ENCODE peak calls at places on chromosomes 2 and 18, in six cellular contexts. I, M, E, V, Z and D are unnamed samples.

GRCh38 chr2:53970095-53970897 is 497 bp downstream of the PSME4 start:
- DNase-seq in Z (peak), M (peak), I (no peak), E (peak), V (no peak), D (no peak)

GRCh38 chr2:71844967-71845366 is 302.7 kb downstream of the CYP26B1 start:
- DNase-seq in V (no peak), E (no peak), M (no peak), Z (no peak), I (no peak), D (no peak)

GRCh38 chr18:58211510-58211909 is 167.5 kb downstream of the NEDD4L start:
- DNase-seq in V (no peak), M (no peak), Z (no peak), I (no peak), E (no peak), D (no peak)

GRCh38 chr2:45675130-45675812 is 23.8 kb downstream of the PRKCE start:
- DNase-seq in M (peak), E (no peak), Z (no peak), I (no peak), V (no peak), D (no peak)

GRCh38 chr2:3073196-3073595 is 304.4 kb downstream of the EIPR1 start:
- DNase-seq in E (no peak), I (no peak), V (no peak), Z (no peak), M (no peak), D (no peak)

GRCh38 chr2:204842731-204843490 is 297.6 kb downstream of the PARD3B start:
- DNase-seq in I (peak), Z (no peak), V (peak), E (peak), M (no peak), D (peak)

GRCh38 chr18:32771871-32772499 is 838 bp downstream of the KLHL14 start:
- DNase-seq in M (no peak), E (peak), I (no peak), Z (no peak), V (no peak), D (no peak)

GRCh38 chr2:132585982-132586608 is 83.9 kb downstream of the LYPD1 start:
- DNase-seq in I (no peak), Z (no peak), E (no peak), M (no peak), V (no peak), D (no peak)

GRCh38 chr2:200695178-200695930 is 109.5 kb downstream of the AOX1 start:
- DNase-seq in Z (no peak), V (no peak), E (no peak), I (no peak), M (no peak), D (no peak)

GRCh38 chr18:43139288-43139946 is 23.9 kb upstream of the RIT2 start:
- DNase-seq in E (no peak), I (no peak), V (no peak), Z (no peak), M (no peak), D (no peak)

GRCh38 chr18:21194871-21195771 is 46.9 kb upstream of the GREB1L start:
- DNase-seq in V (no peak), E (peak), Z (no peak), I (peak), M (no peak), D (peak)

GRCh38 chr2:25374411-25374810 is 32.7 kb upstream of the DNMT3A start:
- DNase-seq in M (no peak), V (no peak), Z (peak), E (no peak), I (no peak), D (no peak)

GRCh38 chr2:42127425-42128424 is 41.4 kb upstream of the EML4 start:
- DNase-seq in I (no peak), V (no peak), E (no peak), M (no peak), Z (peak), D (no peak)
- H3K4me3 ChIP-seq in I (no peak), V (no peak), E (no peak), M (no peak), Z (no peak), D (no peak)

DNA sequence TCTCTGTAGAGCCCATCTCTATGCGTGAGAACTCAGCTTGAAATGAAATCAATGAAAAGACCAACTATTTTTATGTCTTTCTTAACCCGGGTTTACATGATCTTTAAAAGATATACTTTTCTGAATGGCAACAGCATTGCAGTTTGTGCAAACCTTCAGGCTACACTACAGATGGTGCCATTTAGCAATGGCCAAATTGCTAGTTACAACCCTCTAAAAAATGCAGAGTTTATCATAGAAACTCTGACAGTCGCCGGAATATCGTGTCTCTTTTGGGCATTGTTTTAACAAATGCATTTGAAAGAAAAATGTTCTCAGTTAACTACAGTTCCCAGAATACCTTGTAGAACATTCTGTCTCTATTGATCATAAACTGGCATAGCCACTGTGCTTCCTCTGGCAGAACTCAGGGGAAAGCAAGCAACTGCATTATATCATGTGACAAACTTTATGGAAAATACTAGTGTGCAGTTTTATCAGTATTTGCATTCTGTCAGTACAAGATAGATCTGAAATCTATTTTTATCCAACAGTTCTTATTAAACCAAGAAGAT is 1407.6 kb upstream of the ZEB2 start:
- DNase-seq in M (no peak), E (peak), I (no peak), V (no peak), Z (no peak), D (no peak)
- H3K4me3 ChIP-seq in M (no peak), E (no peak), I (no peak), V (no peak), Z (no peak), D (no peak)

DNA sequence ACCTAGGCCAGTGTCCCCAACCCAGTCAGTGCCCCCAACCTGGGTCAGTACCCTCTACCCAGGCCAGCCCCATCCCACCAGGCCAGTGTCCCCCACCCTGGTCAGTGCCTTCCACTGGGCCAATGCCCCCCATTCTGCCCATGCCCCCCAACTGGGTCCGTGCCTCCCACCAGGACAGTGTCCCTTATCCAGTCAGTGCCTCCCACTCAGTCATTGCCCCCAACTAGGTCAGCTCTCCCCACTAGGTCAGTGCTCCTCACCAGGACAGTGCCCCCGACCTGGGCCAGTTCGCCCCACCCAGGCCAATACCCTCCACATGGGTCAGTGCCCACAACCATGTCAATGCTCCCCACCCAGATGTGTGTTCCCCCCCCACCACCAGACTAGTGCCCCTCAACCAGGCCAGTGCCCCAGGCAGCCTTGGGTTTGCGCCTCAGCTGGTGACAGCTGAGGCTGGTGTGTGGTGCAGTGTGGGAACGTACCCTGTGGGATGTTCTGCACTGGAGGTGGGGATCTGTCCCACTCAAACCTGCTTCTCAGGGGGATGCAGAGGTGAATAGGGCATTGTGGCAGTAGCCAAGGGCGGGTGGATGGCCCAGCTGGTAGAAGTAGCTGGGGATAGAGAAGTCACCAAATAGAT is 168.7 kb downstream of the SH3RF3 start:
- DNase-seq in V (no peak), M (no peak), I (no peak), E (no peak), Z (no peak), D (no peak)
- H3K4me3 ChIP-seq in V (no peak), M (no peak), I (no peak), E (no peak), Z (no peak), D (no peak)

GRCh38 chr2:119862127-119862889 is 102.6 kb downstream of the PTPN4 start:
- DNase-seq in I (no peak), M (no peak), Z (no peak), V (no peak), E (no peak), D (no peak)
- H3K4me3 ChIP-seq in I (no peak), M (no peak), Z (no peak), V (no peak), E (no peak), D (no peak)

GRCh38 chr2:239469101-239469960 is 68.5 kb upstream of the HDAC4 start:
- DNase-seq in M (peak), V (no peak), Z (no peak), I (no peak), E (no peak), D (no peak)

GRCh38 chr2:239470151-239470900 is 69.5 kb upstream of the HDAC4 start:
- DNase-seq in M (peak), E (no peak), I (no peak), Z (no peak), V (no peak), D (no peak)

GRCh38 chr2:239472220-239472775 is 71.5 kb upstream of the HDAC4 start:
- DNase-seq in V (no peak), E (no peak), I (no peak), Z (no peak), M (no peak), D (no peak)

GRCh38 chr2:239473211-239473805 is 72.5 kb upstream of the HDAC4 start:
- DNase-seq in I (no peak), M (no peak), V (no peak), Z (no peak), E (no peak), D (no peak)

GRCh38 chr2:239471011-239471792 is 70.4 kb upstream of the HDAC4 start:
- DNase-seq in E (no peak), Z (no peak), M (peak), I (no peak), V (no peak), D (no peak)
- H3K4me3 ChIP-seq in E (no peak), Z (no peak), M (no peak), I (no peak), V (no peak), D (no peak)

GRCh38 chr2:239215136-239215925 is 185.5 kb downstream of the HDAC4 start:
- DNase-seq in E (no peak), Z (no peak), I (no peak), V (no peak), M (no peak), D (no peak)
- H3K4me3 ChIP-seq in E (no peak), Z (no peak), I (no peak), V (no peak), M (no peak), D (no peak)

GRCh38 chr2:231573096-231573495 is 19.6 kb upstream of the TEX44 start:
- DNase-seq in V (no peak), I (no peak), E (no peak), M (no peak), Z (peak), D (no peak)

GRCh38 chr2:231571810-231572209 is 20.9 kb upstream of the TEX44 start:
- DNase-seq in I (no peak), E (no peak), V (no peak), Z (no peak), M (no peak), D (no peak)

GRCh38 chr2:231568098-231568784 is 24.4 kb upstream of the TEX44 start:
- DNase-seq in M (no peak), Z (no peak), E (no peak), I (no peak), V (no peak), D (no peak)

GRCh38 chr2:231568785-231569435 is 23.8 kb upstream of the TEX44 start:
- DNase-seq in Z (no peak), E (no peak), V (no peak), M (no peak), I (no peak), D (no peak)

DNA sequence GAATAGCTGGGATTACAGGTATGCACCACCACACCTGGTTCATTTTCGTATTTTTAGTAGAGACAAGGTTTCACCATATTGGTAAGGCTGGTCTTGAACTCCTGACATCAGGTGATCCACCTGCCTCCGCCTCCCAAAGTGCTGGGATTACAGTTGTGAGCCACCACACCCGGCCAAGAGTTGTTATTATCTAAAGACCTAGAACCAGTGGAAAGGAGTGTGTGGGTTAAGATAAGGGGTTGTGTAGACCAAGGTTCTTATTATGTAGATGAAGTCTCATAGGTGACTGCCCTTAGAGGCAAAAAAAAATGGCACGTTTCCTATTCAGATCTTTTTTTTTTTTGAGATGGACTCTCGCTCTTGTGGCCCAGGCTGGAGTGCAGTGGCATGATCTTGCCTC is 21.8 kb upstream of the TEX44 start:
- DNase-seq in I (no peak), Z (no peak), E (no peak), V (no peak), M (no peak), D (no peak)
- H3K4me3 ChIP-seq in I (no peak), Z (no peak), E (no peak), V (no peak), M (no peak), D (no peak)